ENCODE peak calls at places on chromosome 4, in eight cellular contexts. One of them, this sample, is unnamed.

GRCh38 chr4:154208424-154208823 is 283.2 kb downstream of the DCHS2 start:
- DNase-seq in neuronal stem cell: no peak
- DNase-seq in substantia nigra: no peak
- DNase-seq in RWPE1: peak; percentile 68
- DNase-seq in coronary artery: no peak
- DNase-seq in gastrocnemius medialis: no peak
- DNase-seq in ovary: no peak
- DNase-seq in A549: no peak
- DNase-seq in this sample: no peak

GRCh38 chr4:147970003-147970402 is 238.1 kb downstream of the ARHGAP10 start:
- DNase-seq in neuronal stem cell: no peak
- DNase-seq in substantia nigra: no peak
- DNase-seq in RWPE1: no peak
- DNase-seq in coronary artery: no peak
- DNase-seq in gastrocnemius medialis: no peak
- DNase-seq in ovary: no peak
- DNase-seq in A549: no peak
- DNase-seq in this sample: no peak

GRCh38 chr4:187192266-187192665 is 468.6 kb upstream of the FAT1 start:
- DNase-seq in neuronal stem cell: no peak
- DNase-seq in substantia nigra: no peak
- DNase-seq in RWPE1: no peak
- DNase-seq in coronary artery: no peak
- DNase-seq in gastrocnemius medialis: no peak
- DNase-seq in ovary: no peak
- DNase-seq in A549: no peak
- DNase-seq in this sample: no peak

GRCh38 chr4:40749717-40750460 is at the start of gene NSUN7:
- DNase-seq in neuronal stem cell: peak; percentile 64
- DNase-seq in substantia nigra: no peak
- DNase-seq in RWPE1: peak; percentile 34
- DNase-seq in coronary artery: no peak
- DNase-seq in gastrocnemius medialis: no peak
- DNase-seq in ovary: peak; percentile 50
- DNase-seq in A549: peak; percentile 20
- DNase-seq in this sample: peak; percentile 92

GRCh38 chr4:7015383-7016035 is 27.7 kb upstream of the TADA2B start:
- DNase-seq in neuronal stem cell: no peak
- DNase-seq in substantia nigra: no peak
- DNase-seq in RWPE1: no peak
- DNase-seq in coronary artery: no peak
- DNase-seq in gastrocnemius medialis: no peak
- DNase-seq in ovary: no peak
- DNase-seq in A549: no peak
- DNase-seq in this sample: no peak

GRCh38 chr4:41363384-41363981 is 106.8 kb downstream of the UCHL1 start:
- DNase-seq in neuronal stem cell: no peak
- DNase-seq in substantia nigra: peak; percentile 46
- DNase-seq in RWPE1: peak; percentile 42
- DNase-seq in coronary artery: peak; percentile 83
- DNase-seq in gastrocnemius medialis: peak; percentile 52
- DNase-seq in ovary: no peak
- DNase-seq in A549: no peak
- DNase-seq in this sample: no peak

GRCh38 chr4:78379991-78380739 is 171.4 kb upstream of the ANXA3 start:
- DNase-seq in neuronal stem cell: no peak
- DNase-seq in substantia nigra: no peak
- DNase-seq in RWPE1: peak; percentile 52
- DNase-seq in coronary artery: no peak
- DNase-seq in gastrocnemius medialis: no peak
- DNase-seq in ovary: no peak
- DNase-seq in A549: no peak
- DNase-seq in this sample: no peak

GRCh38 chr4:99324978-99325377 is 3.8 kb upstream of the ADH1B start:
- DNase-seq in neuronal stem cell: no peak
- DNase-seq in substantia nigra: no peak
- DNase-seq in RWPE1: no peak
- DNase-seq in coronary artery: no peak
- DNase-seq in gastrocnemius medialis: peak; percentile 82
- DNase-seq in ovary: peak; percentile 87
- DNase-seq in A549: no peak
- DNase-seq in this sample: no peak

GRCh38 chr4:41622816-41623215 is 84.9 kb downstream of the LIMCH1 start:
- DNase-seq in neuronal stem cell: no peak
- DNase-seq in substantia nigra: peak; percentile 39
- DNase-seq in RWPE1: no peak
- DNase-seq in coronary artery: no peak
- DNase-seq in gastrocnemius medialis: no peak
- DNase-seq in ovary: no peak
- DNase-seq in A549: no peak
- DNase-seq in this sample: no peak

GRCh38 chr4:35364321-35364870 is 879.9 kb downstream of the ARAP2 start:
- DNase-seq in neuronal stem cell: no peak
- DNase-seq in substantia nigra: no peak
- DNase-seq in RWPE1: no peak
- DNase-seq in coronary artery: no peak
- DNase-seq in gastrocnemius medialis: no peak
- DNase-seq in ovary: no peak
- DNase-seq in A549: no peak
- DNase-seq in this sample: no peak

GRCh38 chr4:170497105-170497504 is 407.3 kb upstream of the AADAT start:
- DNase-seq in neuronal stem cell: no peak
- DNase-seq in substantia nigra: no peak
- DNase-seq in RWPE1: no peak
- DNase-seq in coronary artery: no peak
- DNase-seq in gastrocnemius medialis: no peak
- DNase-seq in ovary: no peak
- DNase-seq in A549: no peak
- DNase-seq in this sample: no peak

DNA sequence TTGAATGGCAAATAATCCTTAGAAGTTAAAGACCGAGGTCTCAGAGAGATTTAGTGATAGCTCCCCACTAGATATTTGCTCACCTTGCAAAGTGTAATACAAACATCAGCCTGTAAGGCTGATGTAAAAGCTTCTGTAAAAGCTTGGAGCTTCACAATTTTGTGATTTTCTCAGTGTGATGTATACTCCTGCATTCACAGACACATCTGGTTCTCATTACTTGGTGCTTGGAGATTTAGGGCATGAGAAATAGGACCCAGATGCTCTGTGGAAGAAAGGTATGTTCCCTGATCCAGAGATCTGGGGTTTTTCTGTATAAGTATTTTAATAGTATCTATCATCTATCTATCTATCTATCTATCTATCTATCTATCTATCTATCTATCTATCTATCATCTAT is 1664.3 kb downstream of the C4orf33 start:
- DNase-seq in neuronal stem cell: no peak
- DNase-seq in substantia nigra: no peak
- DNase-seq in RWPE1: no peak
- DNase-seq in coronary artery: no peak
- DNase-seq in gastrocnemius medialis: no peak
- DNase-seq in ovary: no peak
- DNase-seq in A549: no peak
- DNase-seq in this sample: no peak
- H3K27ac ChIP-seq in neuronal stem cell: no peak overlapping the region
- H3K27ac ChIP-seq in substantia nigra: no peak overlapping the region
- H3K27ac ChIP-seq in RWPE1: no peak overlapping the region
- H3K27ac ChIP-seq in coronary artery: no peak overlapping the region
- H3K27ac ChIP-seq in gastrocnemius medialis: no peak overlapping the region
- H3K27ac ChIP-seq in ovary: no peak overlapping the region
- H3K27ac ChIP-seq in A549: no peak overlapping the region
- H3K27ac ChIP-seq in this sample: no peak overlapping the region

GRCh38 chr4:185518494-185518893 is 16.8 kb downstream of the PDLIM3 start:
- DNase-seq in neuronal stem cell: no peak
- DNase-seq in substantia nigra: no peak
- DNase-seq in RWPE1: no peak
- DNase-seq in coronary artery: no peak
- DNase-seq in gastrocnemius medialis: no peak
- DNase-seq in ovary: no peak
- DNase-seq in A549: no peak
- DNase-seq in this sample: no peak
- H3K27ac ChIP-seq in neuronal stem cell: no peak overlapping the region
- H3K27ac ChIP-seq in substantia nigra: no peak overlapping the region
- H3K27ac ChIP-seq in RWPE1: no peak overlapping the region
- H3K27ac ChIP-seq in coronary artery: no peak overlapping the region
- H3K27ac ChIP-seq in gastrocnemius medialis: peak overlapping the region; percentile 83
- H3K27ac ChIP-seq in ovary: peak overlapping the region; percentile 58
- H3K27ac ChIP-seq in A549: no peak overlapping the region
- H3K27ac ChIP-seq in this sample: no peak overlapping the region

GRCh38 chr4:113445286-113445685 is 316.3 kb downstream of the CAMK2D start:
- DNase-seq in neuronal stem cell: no peak
- DNase-seq in substantia nigra: no peak
- DNase-seq in RWPE1: peak; percentile 36
- DNase-seq in coronary artery: peak; percentile 83
- DNase-seq in gastrocnemius medialis: peak; percentile 69
- DNase-seq in ovary: peak; percentile 72
- DNase-seq in A549: no peak
- DNase-seq in this sample: no peak
- H3K27ac ChIP-seq in neuronal stem cell: no peak overlapping the region
- H3K27ac ChIP-seq in substantia nigra: no peak overlapping the region
- H3K27ac ChIP-seq in RWPE1: no peak overlapping the region
- H3K27ac ChIP-seq in coronary artery: peak overlapping the region; percentile 82
- H3K27ac ChIP-seq in gastrocnemius medialis: peak overlapping the region; percentile 55
- H3K27ac ChIP-seq in ovary: peak overlapping the region; percentile 35
- H3K27ac ChIP-seq in A549: peak overlapping the region; percentile 45
- H3K27ac ChIP-seq in this sample: no peak overlapping the region

GRCh38 chr4:189202869-189203271 is 737.8 kb upstream of the FRG1 start:
- DNase-seq in neuronal stem cell: no peak
- DNase-seq in substantia nigra: no peak
- DNase-seq in RWPE1: peak; percentile 5
- DNase-seq in coronary artery: no peak
- DNase-seq in gastrocnemius medialis: no peak
- DNase-seq in ovary: no peak
- DNase-seq in A549: no peak
- DNase-seq in this sample: no peak
- H3K27ac ChIP-seq in neuronal stem cell: no peak overlapping the region
- H3K27ac ChIP-seq in substantia nigra: no peak overlapping the region
- H3K27ac ChIP-seq in RWPE1: no peak overlapping the region
- H3K27ac ChIP-seq in coronary artery: no peak overlapping the region
- H3K27ac ChIP-seq in gastrocnemius medialis: no peak overlapping the region
- H3K27ac ChIP-seq in ovary: no peak overlapping the region
- H3K27ac ChIP-seq in A549: peak overlapping the region; percentile 58
- H3K27ac ChIP-seq in this sample: no peak overlapping the region

GRCh38 chr4:2788101-2788500 is 4.8 kb upstream of the SH3BP2 start:
- DNase-seq in neuronal stem cell: no peak
- DNase-seq in substantia nigra: no peak
- DNase-seq in RWPE1: no peak
- DNase-seq in coronary artery: no peak
- DNase-seq in gastrocnemius medialis: no peak
- DNase-seq in ovary: no peak
- DNase-seq in A549: no peak
- DNase-seq in this sample: no peak
- H3K27ac ChIP-seq in neuronal stem cell: no peak overlapping the region
- H3K27ac ChIP-seq in substantia nigra: peak overlapping the region; percentile 30
- H3K27ac ChIP-seq in RWPE1: peak overlapping the region; percentile 38
- H3K27ac ChIP-seq in coronary artery: peak overlapping the region; percentile 79
- H3K27ac ChIP-seq in gastrocnemius medialis: peak overlapping the region; percentile 34
- H3K27ac ChIP-seq in ovary: no peak overlapping the region
- H3K27ac ChIP-seq in A549: peak overlapping the region; percentile 45
- H3K27ac ChIP-seq in this sample: no peak overlapping the region

GRCh38 chr4:185654965-185655554 is 119.8 kb upstream of the PDLIM3 start:
- DNase-seq in neuronal stem cell: no peak
- DNase-seq in substantia nigra: no peak
- DNase-seq in RWPE1: no peak
- DNase-seq in coronary artery: no peak
- DNase-seq in gastrocnemius medialis: no peak
- DNase-seq in ovary: no peak
- DNase-seq in A549: no peak
- DNase-seq in this sample: no peak

GRCh38 chr4:185651851-185652250 is 116.5 kb upstream of the PDLIM3 start:
- DNase-seq in neuronal stem cell: no peak
- DNase-seq in substantia nigra: no peak
- DNase-seq in RWPE1: no peak
- DNase-seq in coronary artery: no peak
- DNase-seq in gastrocnemius medialis: no peak
- DNase-seq in ovary: no peak
- DNase-seq in A549: no peak
- DNase-seq in this sample: no peak

GRCh38 chr4:185656467-185656890 is 121.2 kb upstream of the PDLIM3 start:
- DNase-seq in neuronal stem cell: peak; percentile 4
- DNase-seq in substantia nigra: no peak
- DNase-seq in RWPE1: no peak
- DNase-seq in coronary artery: peak; percentile 85
- DNase-seq in gastrocnemius medialis: no peak
- DNase-seq in ovary: peak; percentile 70
- DNase-seq in A549: no peak
- DNase-seq in this sample: peak; percentile 80

GRCh38 chr4:185657191-185657590 is 121.9 kb upstream of the PDLIM3 start:
- DNase-seq in neuronal stem cell: peak; percentile 11
- DNase-seq in substantia nigra: no peak
- DNase-seq in RWPE1: no peak
- DNase-seq in coronary artery: no peak
- DNase-seq in gastrocnemius medialis: no peak
- DNase-seq in ovary: no peak
- DNase-seq in A549: no peak
- DNase-seq in this sample: no peak

GRCh38 chr4:185654311-185654710 is 119.0 kb upstream of the PDLIM3 start:
- DNase-seq in neuronal stem cell: no peak
- DNase-seq in substantia nigra: no peak
- DNase-seq in RWPE1: no peak
- DNase-seq in coronary artery: no peak
- DNase-seq in gastrocnemius medialis: no peak
- DNase-seq in ovary: no peak
- DNase-seq in A549: no peak
- DNase-seq in this sample: no peak
- H3K27ac ChIP-seq in neuronal stem cell: no peak overlapping the region
- H3K27ac ChIP-seq in substantia nigra: no peak overlapping the region
- H3K27ac ChIP-seq in RWPE1: no peak overlapping the region
- H3K27ac ChIP-seq in coronary artery: peak overlapping the region; percentile 88
- H3K27ac ChIP-seq in gastrocnemius medialis: no peak overlapping the region
- H3K27ac ChIP-seq in ovary: no peak overlapping the region
- H3K27ac ChIP-seq in A549: no peak overlapping the region
- H3K27ac ChIP-seq in this sample: no peak overlapping the region

GRCh38 chr4:145438298-145438697 is 43.4 kb upstream of the SMAD1 start:
- DNase-seq in neuronal stem cell: no peak
- DNase-seq in substantia nigra: no peak
- DNase-seq in RWPE1: no peak
- DNase-seq in coronary artery: no peak
- DNase-seq in gastrocnemius medialis: no peak
- DNase-seq in ovary: no peak
- DNase-seq in A549: no peak
- DNase-seq in this sample: no peak

GRCh38 chr4:145437466-145437865 is 44.2 kb upstream of the SMAD1 start:
- DNase-seq in neuronal stem cell: no peak
- DNase-seq in substantia nigra: no peak
- DNase-seq in RWPE1: no peak
- DNase-seq in coronary artery: no peak
- DNase-seq in gastrocnemius medialis: no peak
- DNase-seq in ovary: no peak
- DNase-seq in A549: no peak
- DNase-seq in this sample: no peak

GRCh38 chr4:145436114-145436513 is 45.5 kb upstream of the SMAD1 start:
- DNase-seq in neuronal stem cell: no peak
- DNase-seq in substantia nigra: no peak
- DNase-seq in RWPE1: no peak
- DNase-seq in coronary artery: no peak
- DNase-seq in gastrocnemius medialis: no peak
- DNase-seq in ovary: no peak
- DNase-seq in A549: no peak
- DNase-seq in this sample: no peak

GRCh38 chr4:145435646-145436045 is 46.0 kb upstream of the SMAD1 start:
- DNase-seq in neuronal stem cell: no peak
- DNase-seq in substantia nigra: no peak
- DNase-seq in RWPE1: peak; percentile 30
- DNase-seq in coronary artery: no peak
- DNase-seq in gastrocnemius medialis: no peak
- DNase-seq in ovary: no peak
- DNase-seq in A549: no peak
- DNase-seq in this sample: no peak

GRCh38 chr4:145436793-145437192 is 44.9 kb upstream of the SMAD1 start:
- DNase-seq in neuronal stem cell: no peak
- DNase-seq in substantia nigra: no peak
- DNase-seq in RWPE1: no peak
- DNase-seq in coronary artery: no peak
- DNase-seq in gastrocnemius medialis: no peak
- DNase-seq in ovary: no peak
- DNase-seq in A549: no peak
- DNase-seq in this sample: no peak
- H3K27ac ChIP-seq in neuronal stem cell: no peak overlapping the region
- H3K27ac ChIP-seq in substantia nigra: no peak overlapping the region
- H3K27ac ChIP-seq in RWPE1: no peak overlapping the region
- H3K27ac ChIP-seq in coronary artery: no peak overlapping the region
- H3K27ac ChIP-seq in gastrocnemius medialis: no peak overlapping the region
- H3K27ac ChIP-seq in ovary: no peak overlapping the region
- H3K27ac ChIP-seq in A549: no peak overlapping the region
- H3K27ac ChIP-seq in this sample: no peak overlapping the region